ENCODE peak calls at places on chromosomes 7 and 10, in nine cellular contexts. One of them, this sample, is unnamed. For H3K36me3, the result is how much of the 10 kb centered on the place peaks cover.

GRCh38 chr10:35012781-35013180 is 77.4 kb downstream of the CUL2 start:
- DNase-seq in tibial artery: no peak
- DNase-seq in psoas muscle: no peak
- DNase-seq in endodermal cell: peak
- DNase-seq in fibroblast of lung: no peak
- DNase-seq in stomach: no peak
- DNase-seq in sigmoid colon: no peak
- DNase-seq in brain microvascular endothelial cell: no peak
- DNase-seq in transverse colon: no peak
- DNase-seq in this sample: no peak

GRCh38 chr10:73824146-73824725 is 12.8 kb upstream of the NDST2 start:
- DNase-seq in tibial artery: no peak
- DNase-seq in psoas muscle: no peak
- DNase-seq in endodermal cell: no peak
- DNase-seq in fibroblast of lung: no peak
- DNase-seq in stomach: no peak
- DNase-seq in sigmoid colon: peak
- DNase-seq in brain microvascular endothelial cell: no peak
- DNase-seq in transverse colon: no peak
- DNase-seq in this sample: no peak

GRCh38 chr7:20454202-20454601 is 123.5 kb downstream of the ITGB8 start:
- DNase-seq in tibial artery: no peak
- DNase-seq in psoas muscle: no peak
- DNase-seq in endodermal cell: no peak
- DNase-seq in fibroblast of lung: no peak
- DNase-seq in stomach: no peak
- DNase-seq in sigmoid colon: no peak
- DNase-seq in brain microvascular endothelial cell: no peak
- DNase-seq in transverse colon: no peak
- DNase-seq in this sample: no peak

GRCh38 chr7:51316262-51316665 is 345 bp downstream of the COBL start:
- DNase-seq in tibial artery: no peak
- DNase-seq in psoas muscle: peak
- DNase-seq in endodermal cell: peak
- DNase-seq in fibroblast of lung: no peak
- DNase-seq in stomach: peak
- DNase-seq in sigmoid colon: peak
- DNase-seq in brain microvascular endothelial cell: no peak
- DNase-seq in transverse colon: peak
- DNase-seq in this sample: no peak

GRCh38 chr10:22978287-22978686 is 50.4 kb downstream of the ARMC3 start:
- DNase-seq in tibial artery: no peak
- DNase-seq in psoas muscle: no peak
- DNase-seq in endodermal cell: no peak
- DNase-seq in fibroblast of lung: peak
- DNase-seq in stomach: no peak
- DNase-seq in sigmoid colon: no peak
- DNase-seq in brain microvascular endothelial cell: no peak
- DNase-seq in transverse colon: no peak
- DNase-seq in this sample: peak

GRCh38 chr7:118214051-118214832 is 10.3 kb upstream of the ANKRD7 start:
- DNase-seq in tibial artery: peak
- DNase-seq in psoas muscle: peak
- DNase-seq in endodermal cell: no peak
- DNase-seq in fibroblast of lung: peak
- DNase-seq in stomach: peak
- DNase-seq in sigmoid colon: peak
- DNase-seq in brain microvascular endothelial cell: peak
- DNase-seq in transverse colon: peak
- DNase-seq in this sample: peak

GRCh38 chr10:5546891-5547683 is 22.3 kb downstream of the CALML3 start:
- DNase-seq in tibial artery: peak
- DNase-seq in psoas muscle: no peak
- DNase-seq in endodermal cell: peak
- DNase-seq in fibroblast of lung: peak
- DNase-seq in stomach: peak
- DNase-seq in sigmoid colon: peak
- DNase-seq in brain microvascular endothelial cell: peak
- DNase-seq in transverse colon: peak
- DNase-seq in this sample: peak

GRCh38 chr10:124098575-124098974 is 5.2 kb upstream of the CHST15 start:
- DNase-seq in tibial artery: no peak
- DNase-seq in psoas muscle: no peak
- DNase-seq in endodermal cell: no peak
- DNase-seq in fibroblast of lung: no peak
- DNase-seq in stomach: no peak
- DNase-seq in sigmoid colon: no peak
- DNase-seq in brain microvascular endothelial cell: no peak
- DNase-seq in transverse colon: no peak
- DNase-seq in this sample: no peak

GRCh38 chr10:113754768-113755167 is 3.3 kb downstream of the PLEKHS1 start:
- DNase-seq in tibial artery: no peak
- DNase-seq in psoas muscle: no peak
- DNase-seq in endodermal cell: peak
- DNase-seq in fibroblast of lung: no peak
- DNase-seq in stomach: no peak
- DNase-seq in sigmoid colon: no peak
- DNase-seq in brain microvascular endothelial cell: no peak
- DNase-seq in transverse colon: peak
- DNase-seq in this sample: no peak

GRCh38 chr7:16463520-16463919 is 2.0 kb downstream of the SOSTDC1 start:
- DNase-seq in tibial artery: no peak
- DNase-seq in psoas muscle: no peak
- DNase-seq in endodermal cell: no peak
- DNase-seq in fibroblast of lung: no peak
- DNase-seq in stomach: no peak
- DNase-seq in sigmoid colon: no peak
- DNase-seq in brain microvascular endothelial cell: no peak
- DNase-seq in transverse colon: no peak
- DNase-seq in this sample: no peak

GRCh38 chr7:144098776-144099175 is 10.6 kb upstream of the OR2A2 start:
- DNase-seq in tibial artery: no peak
- DNase-seq in psoas muscle: no peak
- DNase-seq in endodermal cell: no peak
- DNase-seq in fibroblast of lung: no peak
- DNase-seq in stomach: no peak
- DNase-seq in sigmoid colon: no peak
- DNase-seq in brain microvascular endothelial cell: no peak
- DNase-seq in transverse colon: no peak
- DNase-seq in this sample: no peak

DNA sequence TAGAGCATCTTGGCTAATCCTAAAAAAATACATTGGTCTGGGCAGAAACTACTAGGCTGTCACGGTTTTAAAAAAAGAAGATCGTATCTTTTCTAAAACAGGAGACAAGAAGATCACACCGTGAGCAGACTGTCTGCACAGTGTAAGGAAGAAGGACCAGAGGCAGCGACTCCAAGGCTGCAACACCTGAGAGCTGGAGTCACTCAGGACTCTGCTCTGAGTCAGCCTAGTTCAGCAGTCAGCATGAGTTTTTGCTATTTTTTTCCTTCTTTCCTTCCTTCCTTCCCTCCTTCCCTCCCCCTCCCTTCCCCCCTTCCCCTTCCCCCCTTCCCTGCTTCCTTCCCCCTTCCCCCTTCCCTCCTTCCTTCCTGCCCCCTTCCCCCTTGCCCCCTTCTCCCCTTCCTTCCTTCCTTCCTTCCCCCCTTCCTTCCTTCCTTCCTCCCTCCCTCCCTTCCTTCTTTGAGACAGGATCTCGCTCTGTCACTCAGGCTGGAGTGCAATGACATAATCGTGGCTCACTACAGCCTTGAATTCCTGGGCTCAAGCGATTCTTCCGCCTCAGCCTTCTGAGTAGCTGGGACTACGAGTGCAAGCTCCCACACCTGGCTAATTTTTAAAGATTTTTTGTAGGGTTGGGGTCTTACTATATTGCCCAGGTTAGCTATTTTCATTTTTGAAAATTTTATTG is 24.4 kb downstream of the BAG3 start:
- DNase-seq in tibial artery: no peak
- DNase-seq in psoas muscle: no peak
- DNase-seq in endodermal cell: no peak
- DNase-seq in fibroblast of lung: no peak
- DNase-seq in stomach: no peak
- DNase-seq in sigmoid colon: no peak
- DNase-seq in brain microvascular endothelial cell: no peak
- DNase-seq in transverse colon: no peak
- DNase-seq in this sample: no peak
- H3K36me3 ChIP-seq in tibial artery: half or more
- H3K36me3 ChIP-seq in psoas muscle: under half
- H3K36me3 ChIP-seq in endodermal cell: half or more
- H3K36me3 ChIP-seq in fibroblast of lung: under half
- H3K36me3 ChIP-seq in stomach: half or more
- H3K36me3 ChIP-seq in sigmoid colon: half or more
- H3K36me3 ChIP-seq in brain microvascular endothelial cell: half or more
- H3K36me3 ChIP-seq in transverse colon: under half
- H3K36me3 ChIP-seq in this sample: under half

DNA sequence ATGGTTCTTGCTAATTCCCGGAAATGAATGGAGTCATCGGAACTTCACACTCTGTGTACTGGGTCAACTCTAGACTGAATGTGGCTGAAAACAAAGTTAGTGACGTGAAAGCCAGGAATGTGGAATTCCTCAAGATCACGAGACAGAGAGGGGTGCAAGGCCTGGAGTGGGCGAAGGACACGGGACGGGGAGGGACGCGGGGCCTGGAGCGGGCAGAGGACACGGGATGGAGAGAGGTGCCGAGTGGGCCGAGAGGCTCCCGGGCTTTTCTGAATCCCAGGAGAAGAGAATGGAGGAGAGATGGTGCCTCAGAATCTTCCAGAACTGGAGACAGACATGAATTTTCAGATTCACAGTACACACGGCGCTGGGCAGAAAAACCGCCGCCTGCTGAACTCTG is 50.6 kb upstream of the PRKAR1B start:
- DNase-seq in tibial artery: no peak
- DNase-seq in psoas muscle: peak
- DNase-seq in endodermal cell: no peak
- DNase-seq in fibroblast of lung: no peak
- DNase-seq in stomach: no peak
- DNase-seq in sigmoid colon: no peak
- DNase-seq in brain microvascular endothelial cell: no peak
- DNase-seq in transverse colon: no peak
- DNase-seq in this sample: no peak
- H3K36me3 ChIP-seq in tibial artery: under half
- H3K36me3 ChIP-seq in psoas muscle: under half
- H3K36me3 ChIP-seq in endodermal cell: half or more
- H3K36me3 ChIP-seq in fibroblast of lung: under half
- H3K36me3 ChIP-seq in stomach: under half
- H3K36me3 ChIP-seq in sigmoid colon: under half
- H3K36me3 ChIP-seq in brain microvascular endothelial cell: under half
- H3K36me3 ChIP-seq in transverse colon: under half
- H3K36me3 ChIP-seq in this sample: under half

DNA sequence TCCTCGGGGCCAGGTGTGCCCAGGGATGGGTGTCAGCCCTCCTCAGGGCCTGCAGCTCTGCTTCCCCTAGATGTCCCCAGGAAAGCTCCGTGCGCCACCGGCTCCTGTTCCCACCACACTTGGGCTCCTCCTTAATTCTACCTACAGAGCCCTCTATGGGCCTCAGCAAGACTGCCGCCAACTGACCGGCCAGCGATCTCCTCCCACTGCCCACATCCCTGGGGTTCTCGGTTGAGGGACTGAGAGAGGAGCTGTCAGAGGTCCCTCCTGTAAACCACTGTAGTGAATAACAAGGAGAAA is 5.3 kb upstream of the LDB3 start:
- DNase-seq in tibial artery: peak
- DNase-seq in psoas muscle: peak
- DNase-seq in endodermal cell: no peak
- DNase-seq in fibroblast of lung: no peak
- DNase-seq in stomach: no peak
- DNase-seq in sigmoid colon: no peak
- DNase-seq in brain microvascular endothelial cell: no peak
- DNase-seq in transverse colon: no peak
- DNase-seq in this sample: no peak
- H3K36me3 ChIP-seq in tibial artery: under half
- H3K36me3 ChIP-seq in psoas muscle: under half
- H3K36me3 ChIP-seq in endodermal cell: under half
- H3K36me3 ChIP-seq in fibroblast of lung: under half
- H3K36me3 ChIP-seq in stomach: under half
- H3K36me3 ChIP-seq in sigmoid colon: under half
- H3K36me3 ChIP-seq in brain microvascular endothelial cell: under half
- H3K36me3 ChIP-seq in transverse colon: under half
- H3K36me3 ChIP-seq in this sample: under half

GRCh38 chr10:8032558-8032957 is 21.9 kb upstream of the GATA3 start:
- DNase-seq in tibial artery: no peak
- DNase-seq in psoas muscle: no peak
- DNase-seq in endodermal cell: no peak
- DNase-seq in fibroblast of lung: no peak
- DNase-seq in stomach: no peak
- DNase-seq in sigmoid colon: peak
- DNase-seq in brain microvascular endothelial cell: no peak
- DNase-seq in transverse colon: no peak
- DNase-seq in this sample: no peak
- H3K36me3 ChIP-seq in tibial artery: under half
- H3K36me3 ChIP-seq in psoas muscle: under half
- H3K36me3 ChIP-seq in endodermal cell: under half
- H3K36me3 ChIP-seq in fibroblast of lung: under half
- H3K36me3 ChIP-seq in stomach: under half
- H3K36me3 ChIP-seq in sigmoid colon: under half
- H3K36me3 ChIP-seq in brain microvascular endothelial cell: under half
- H3K36me3 ChIP-seq in transverse colon: under half
- H3K36me3 ChIP-seq in this sample: under half

DNA sequence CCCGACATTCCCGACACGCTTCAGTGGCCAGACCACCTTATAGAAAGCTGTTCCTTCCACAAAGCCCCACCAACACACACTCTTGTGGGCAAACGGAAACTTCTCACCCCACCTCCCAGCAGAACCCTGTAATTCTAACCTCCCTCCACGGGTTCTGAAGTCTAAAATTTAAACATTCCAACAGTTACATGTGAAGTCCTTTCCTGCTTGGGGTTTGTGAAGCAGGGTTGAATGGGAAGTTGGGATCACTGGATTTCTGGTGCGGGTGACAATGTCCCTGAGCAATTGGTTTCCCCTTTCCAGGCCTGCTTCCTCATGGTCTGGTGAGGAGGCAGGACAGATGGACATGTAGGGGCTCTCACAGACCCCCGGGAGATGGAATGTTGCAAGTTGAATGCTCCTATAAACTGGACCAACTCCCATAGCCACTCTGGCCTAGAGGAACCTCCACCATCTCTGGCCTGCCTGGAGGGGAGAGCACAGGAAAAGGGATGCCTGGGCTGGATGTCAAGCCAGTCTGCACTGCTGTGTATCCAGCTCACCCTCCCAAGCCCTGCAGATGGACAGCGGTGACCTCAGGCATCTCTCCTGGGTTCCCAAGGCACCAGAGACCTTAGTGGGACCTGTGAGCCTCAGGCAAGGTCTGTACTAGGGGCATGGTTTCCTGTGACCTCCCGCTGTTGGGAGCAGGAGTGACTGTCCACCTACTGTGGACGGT is 11.3 kb downstream of the PDAP1 start:
- DNase-seq in tibial artery: no peak
- DNase-seq in psoas muscle: no peak
- DNase-seq in endodermal cell: no peak
- DNase-seq in fibroblast of lung: no peak
- DNase-seq in stomach: no peak
- DNase-seq in sigmoid colon: no peak
- DNase-seq in brain microvascular endothelial cell: no peak
- DNase-seq in transverse colon: no peak
- DNase-seq in this sample: no peak
- H3K36me3 ChIP-seq in tibial artery: under half
- H3K36me3 ChIP-seq in psoas muscle: under half
- H3K36me3 ChIP-seq in endodermal cell: half or more
- H3K36me3 ChIP-seq in fibroblast of lung: under half
- H3K36me3 ChIP-seq in stomach: half or more
- H3K36me3 ChIP-seq in sigmoid colon: half or more
- H3K36me3 ChIP-seq in brain microvascular endothelial cell: half or more
- H3K36me3 ChIP-seq in transverse colon: under half
- H3K36me3 ChIP-seq in this sample: under half

This sample was measured in astrocyte.